ENCODE peak calls at places on chromosomes 11 and 22, in six cellular contexts. One of them, this sample, is unnamed.

GRCh38 chr22:20749453-20749852 is 24.5 kb upstream of the SERPIND1 start:
- DNase-seq in testis: no peak
- DNase-seq in ovary: no peak
- DNase-seq in psoas muscle: no peak
- DNase-seq in sigmoid colon: no peak
- DNase-seq in vagina: no peak
- DNase-seq in this sample: no peak

GRCh38 chr11:2919188-2919587 is 10.0 kb downstream of the PHLDA2 start:
- DNase-seq in ovary: no peak
- DNase-seq in sigmoid colon: no peak
- DNase-seq in testis: no peak
- DNase-seq in vagina: no peak
- DNase-seq in psoas muscle: no peak
- DNase-seq in this sample: no peak

GRCh38 chr11:35875063-35875462 is 68.8 kb upstream of the LDLRAD3 start:
- DNase-seq in testis: no peak
- DNase-seq in vagina: peak; percentile 3
- DNase-seq in sigmoid colon: no peak
- DNase-seq in psoas muscle: no peak
- DNase-seq in ovary: no peak
- DNase-seq in this sample: no peak

GRCh38 chr11:70867661-70868060 is 384.7 kb downstream of the SHANK2 start:
- DNase-seq in ovary: no peak
- DNase-seq in psoas muscle: no peak
- DNase-seq in testis: no peak
- DNase-seq in sigmoid colon: no peak
- DNase-seq in vagina: no peak
- DNase-seq in this sample: no peak

GRCh38 chr11:128189823-128190222 is 397.5 kb downstream of the ETS1 start:
- DNase-seq in psoas muscle: no peak
- DNase-seq in vagina: no peak
- DNase-seq in testis: no peak
- DNase-seq in ovary: no peak
- DNase-seq in sigmoid colon: no peak
- DNase-seq in this sample: no peak

GRCh38 chr11:19633276-19633675 is 79.4 kb upstream of the NAV2 start:
- DNase-seq in sigmoid colon: peak; percentile 94
- DNase-seq in testis: peak; percentile 20
- DNase-seq in psoas muscle: peak; percentile 79
- DNase-seq in vagina: peak; percentile 96
- DNase-seq in ovary: peak; percentile 41
- DNase-seq in this sample: peak; percentile 62

GRCh38 chr22:42688241-42688913 is 32.3 kb downstream of the A4GALT start:
- DNase-seq in testis: peak; percentile 89
- DNase-seq in sigmoid colon: peak; percentile 98
- DNase-seq in psoas muscle: peak; percentile 92
- DNase-seq in ovary: peak; percentile 91
- DNase-seq in vagina: peak; percentile 99
- DNase-seq in this sample: peak; percentile 98

GRCh38 chr11:1484716-1485503 is 1.7 kb downstream of the MOB2 start:
- DNase-seq in vagina: no peak
- DNase-seq in sigmoid colon: peak; percentile 78
- DNase-seq in psoas muscle: peak; percentile 16
- DNase-seq in testis: no peak
- DNase-seq in ovary: peak; percentile 47
- DNase-seq in this sample: no peak

GRCh38 chr22:43240614-43241013 is 53.7 kb upstream of the TTLL12 start:
- DNase-seq in psoas muscle: no peak
- DNase-seq in sigmoid colon: no peak
- DNase-seq in ovary: no peak
- DNase-seq in vagina: no peak
- DNase-seq in testis: no peak
- DNase-seq in this sample: no peak

GRCh38 chr11:72635931-72636330 is 38.3 kb downstream of the PDE2A start:
- DNase-seq in testis: no peak
- DNase-seq in sigmoid colon: no peak
- DNase-seq in psoas muscle: no peak
- DNase-seq in ovary: no peak
- DNase-seq in vagina: no peak
- DNase-seq in this sample: no peak

GRCh38 chr11:762421-763072 is 14.7 kb downstream of the GATD1 start:
- DNase-seq in sigmoid colon: no peak
- DNase-seq in ovary: no peak
- DNase-seq in psoas muscle: no peak
- DNase-seq in testis: no peak
- DNase-seq in vagina: no peak
- DNase-seq in this sample: no peak

GRCh38 chr11:72755794-72756285 is 3.6 kb upstream of the ARAP1 start:
- DNase-seq in psoas muscle: no peak
- DNase-seq in vagina: no peak
- DNase-seq in sigmoid colon: no peak
- DNase-seq in ovary: no peak
- DNase-seq in testis: no peak
- DNase-seq in this sample: no peak

GRCh38 chr11:8096575-8096974 is 15.6 kb downstream of the TUB start:
- DNase-seq in sigmoid colon: peak; percentile 24
- DNase-seq in psoas muscle: no peak
- DNase-seq in ovary: no peak
- DNase-seq in testis: peak; percentile 8
- DNase-seq in vagina: peak; percentile 77
- DNase-seq in this sample: no peak

GRCh38 chr22:32206774-32207758 is 2.2 kb upstream of the RFPL2 start:
- DNase-seq in ovary: no peak
- DNase-seq in psoas muscle: no peak
- DNase-seq in sigmoid colon: no peak
- DNase-seq in testis: no peak
- DNase-seq in vagina: no peak
- DNase-seq in this sample: no peak

GRCh38 chr11:36441610-36442208 is 68.4 kb downstream of the TRAF6 start:
- DNase-seq in ovary: no peak
- DNase-seq in sigmoid colon: no peak
- DNase-seq in vagina: no peak
- DNase-seq in testis: no peak
- DNase-seq in psoas muscle: no peak
- DNase-seq in this sample: no peak

GRCh38 chr22:46614070-46614931 is 5.9 kb upstream of the GRAMD4 start:
- DNase-seq in vagina: no peak
- DNase-seq in ovary: no peak
- DNase-seq in sigmoid colon: no peak
- DNase-seq in psoas muscle: no peak
- DNase-seq in testis: no peak
- DNase-seq in this sample: no peak

GRCh38 chr11:105000797-105001196 is 22.2 kb downstream of the CASP5 start:
- DNase-seq in testis: peak; percentile 73
- DNase-seq in psoas muscle: no peak
- DNase-seq in vagina: no peak
- DNase-seq in sigmoid colon: no peak
- DNase-seq in ovary: no peak
- DNase-seq in this sample: no peak

GRCh38 chr11:42631223-42631843 is 680.5 kb upstream of the API5 start:
- DNase-seq in psoas muscle: no peak
- DNase-seq in testis: peak; percentile 37
- DNase-seq in vagina: no peak
- DNase-seq in ovary: no peak
- DNase-seq in sigmoid colon: no peak
- DNase-seq in this sample: no peak

GRCh38 chr11:118341749-118342489 is 586 bp downstream of the CD3D start:
- DNase-seq in psoas muscle: no peak
- DNase-seq in ovary: no peak
- DNase-seq in testis: no peak
- DNase-seq in vagina: no peak
- DNase-seq in sigmoid colon: no peak
- DNase-seq in this sample: no peak
- H3K36me3 ChIP-seq in psoas muscle: no peaks in the 10 kb centered on the region
- H3K36me3 ChIP-seq in ovary: no peaks in the 10 kb centered on the region
- H3K36me3 ChIP-seq in testis: no peaks in the 10 kb centered on the region
- H3K36me3 ChIP-seq in vagina: no peaks in the 10 kb centered on the region
- H3K36me3 ChIP-seq in sigmoid colon: no peaks in the 10 kb centered on the region
- H3K36me3 ChIP-seq in this sample: no peaks in the 10 kb centered on the region

DNA sequence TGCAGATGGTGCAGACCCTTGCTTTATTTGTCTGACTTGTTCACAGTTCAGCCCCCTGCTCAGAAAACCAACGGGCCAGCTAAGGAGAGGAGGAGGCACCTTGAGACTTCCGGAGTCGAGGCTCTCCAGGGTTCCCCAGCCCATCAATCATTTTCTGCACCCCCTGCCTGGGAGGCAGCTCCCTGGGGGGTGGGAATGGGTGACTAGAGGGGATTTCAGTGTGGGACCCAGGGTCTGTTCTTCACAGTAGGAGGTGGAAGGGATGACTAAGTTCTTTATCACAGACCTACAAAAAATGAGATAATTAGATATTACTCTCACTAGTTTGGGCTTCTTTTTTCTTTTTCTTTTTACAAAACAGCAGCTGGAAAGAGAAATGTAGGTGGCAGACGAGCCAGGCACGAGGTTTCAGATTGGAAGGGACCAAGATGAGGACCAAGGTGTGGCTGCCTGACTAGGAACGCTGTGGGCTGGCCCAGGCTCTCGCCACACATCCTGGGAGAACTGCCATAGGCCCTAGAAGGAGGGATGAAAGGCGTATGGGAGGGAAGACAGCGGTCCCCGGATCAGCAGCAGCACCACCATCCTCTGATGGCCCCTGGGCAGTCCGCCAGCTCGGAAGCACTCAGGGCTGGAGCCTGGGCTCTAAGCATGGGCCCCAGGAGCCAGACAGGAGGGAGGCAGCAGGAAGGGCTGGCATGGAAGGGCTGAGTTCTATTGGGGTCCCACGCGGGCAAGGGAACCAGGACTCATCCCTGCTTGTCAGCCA is 14.2 kb downstream of the TXN2 start:
- DNase-seq in sigmoid colon: peak; percentile 89
- DNase-seq in testis: no peak
- DNase-seq in vagina: no peak
- DNase-seq in psoas muscle: peak; percentile 48
- DNase-seq in ovary: peak; percentile 56
- DNase-seq in this sample: no peak
- H3K4me1 ChIP-seq in sigmoid colon: peaks cover 65% of the 10 kb centered on the region
- H3K4me1 ChIP-seq in testis: peaks cover 18% of the 10 kb centered on the region
- H3K4me1 ChIP-seq in vagina: peaks cover 70% of the 10 kb centered on the region
- H3K4me1 ChIP-seq in psoas muscle: peaks cover 80% of the 10 kb centered on the region
- H3K4me1 ChIP-seq in ovary: peaks cover 10% of the 10 kb centered on the region
- H3K4me1 ChIP-seq in this sample: peaks cover 73% of the 10 kb centered on the region

GRCh38 chr11:46418751-46419150 is 27.2 kb upstream of the CHRM4 start:
- DNase-seq in sigmoid colon: no peak
- DNase-seq in psoas muscle: no peak
- DNase-seq in vagina: no peak
- DNase-seq in ovary: no peak
- DNase-seq in testis: no peak
- DNase-seq in this sample: no peak
- H3K36me3 ChIP-seq in sigmoid colon: peaks cover 11% of the 10 kb centered on the region
- H3K36me3 ChIP-seq in psoas muscle: no peaks in the 10 kb centered on the region
- H3K36me3 ChIP-seq in vagina: peaks cover 35% of the 10 kb centered on the region
- H3K36me3 ChIP-seq in ovary: no peaks in the 10 kb centered on the region
- H3K36me3 ChIP-seq in testis: no peaks in the 10 kb centered on the region
- H3K36me3 ChIP-seq in this sample: no peaks in the 10 kb centered on the region

DNA sequence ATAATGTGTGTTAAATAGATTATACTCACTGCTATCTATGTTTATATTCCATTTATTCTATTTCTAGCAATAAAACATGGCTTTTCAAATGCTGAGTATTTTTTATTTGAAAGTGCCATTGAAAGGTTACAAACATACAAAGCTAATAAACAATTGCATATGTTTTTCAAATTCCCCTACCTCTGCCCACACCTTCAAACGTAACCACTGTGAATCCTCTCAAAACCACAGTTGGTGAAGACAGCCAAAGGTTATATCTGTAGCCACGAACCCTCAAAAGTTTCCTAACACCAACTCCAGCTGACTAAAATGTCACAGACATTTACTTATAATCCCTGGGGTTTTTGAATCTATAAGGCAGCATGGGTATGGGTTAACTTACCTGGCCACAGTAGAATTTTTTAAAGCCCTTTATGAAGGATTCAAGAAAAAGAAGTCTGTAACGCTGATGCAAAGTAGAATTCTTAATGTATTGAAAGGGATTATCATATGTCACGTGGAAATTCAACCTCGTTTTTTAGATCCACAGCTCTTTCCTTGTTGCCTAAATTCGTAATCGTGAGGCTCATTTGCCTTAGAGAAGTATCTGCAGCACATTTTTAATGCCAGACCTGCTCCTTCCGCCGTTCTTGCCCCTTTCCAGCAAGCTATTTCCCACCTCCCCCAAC is 122.5 kb upstream of the ZC3H12C start:
- DNase-seq in sigmoid colon: no peak
- DNase-seq in psoas muscle: no peak
- DNase-seq in testis: no peak
- DNase-seq in vagina: no peak
- DNase-seq in ovary: no peak
- DNase-seq in this sample: no peak
- H3K4me1 ChIP-seq in sigmoid colon: no peaks in the 10 kb centered on the region
- H3K4me1 ChIP-seq in psoas muscle: peaks cover 25% of the 10 kb centered on the region
- H3K4me1 ChIP-seq in testis: peaks cover 11% of the 10 kb centered on the region
- H3K4me1 ChIP-seq in vagina: peaks cover 9% of the 10 kb centered on the region
- H3K4me1 ChIP-seq in ovary: peaks cover 3% of the 10 kb centered on the region
- H3K4me1 ChIP-seq in this sample: peaks cover 14% of the 10 kb centered on the region

DNA sequence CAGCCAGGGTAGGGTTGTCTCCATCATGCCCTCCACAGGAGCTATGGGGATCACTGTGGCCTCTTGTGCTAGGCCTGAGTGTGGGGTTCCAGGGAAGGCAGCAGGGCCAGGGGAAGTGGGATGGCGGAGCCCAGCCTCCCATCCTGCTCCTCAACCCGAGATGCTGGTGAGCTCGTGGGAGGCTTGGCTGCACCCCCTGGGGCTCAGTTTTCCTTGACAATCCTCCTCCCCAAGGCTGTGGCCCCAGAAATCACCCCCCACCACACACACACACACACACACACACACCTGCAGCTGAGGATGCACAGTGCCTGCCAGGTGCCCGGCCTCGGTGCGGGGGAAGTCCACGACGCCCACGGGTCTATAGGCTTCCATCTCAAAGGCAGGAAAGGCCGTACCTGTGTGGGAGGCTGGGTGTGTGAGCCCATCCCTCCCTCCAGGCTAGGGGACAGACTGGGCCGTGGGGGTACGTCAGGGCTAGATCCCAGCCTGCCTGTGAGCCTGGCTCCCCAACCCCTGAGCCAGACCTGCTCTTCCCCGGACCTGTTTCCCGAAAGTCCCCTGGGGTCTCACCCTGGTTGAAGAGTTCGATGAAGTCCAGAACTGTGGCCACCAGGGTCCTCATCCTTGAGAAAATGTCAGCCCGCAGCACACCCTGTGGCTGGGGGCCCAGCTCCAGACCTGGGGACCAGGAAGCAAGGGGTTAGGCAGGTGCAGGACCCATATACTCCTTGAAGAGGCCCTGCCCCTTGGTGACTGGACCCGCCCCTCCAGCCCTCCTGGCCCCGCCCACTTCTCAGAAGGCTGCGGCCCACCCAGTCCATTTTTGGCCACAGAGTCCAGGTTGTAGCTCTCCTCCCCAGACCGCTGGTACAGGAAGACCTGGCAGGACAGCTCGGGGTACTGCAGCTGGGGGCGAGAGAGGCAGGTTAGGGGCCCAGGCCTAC is 5.2 kb upstream of the TBX10 start:
- DNase-seq in testis: no peak
- DNase-seq in ovary: peak; percentile 30
- DNase-seq in vagina: no peak
- DNase-seq in sigmoid colon: peak; percentile 2
- DNase-seq in psoas muscle: no peak
- DNase-seq in this sample: no peak
- H3K36me3 ChIP-seq in testis: no peaks in the 10 kb centered on the region
- H3K36me3 ChIP-seq in ovary: no peaks in the 10 kb centered on the region
- H3K36me3 ChIP-seq in vagina: no peaks in the 10 kb centered on the region
- H3K36me3 ChIP-seq in sigmoid colon: no peaks in the 10 kb centered on the region
- H3K36me3 ChIP-seq in psoas muscle: no peaks in the 10 kb centered on the region
- H3K36me3 ChIP-seq in this sample: no peaks in the 10 kb centered on the region

GRCh38 chr11:12123177-12123576 is 12.8 kb downstream of the MICAL2 start:
- DNase-seq in psoas muscle: no peak
- DNase-seq in sigmoid colon: no peak
- DNase-seq in testis: no peak
- DNase-seq in vagina: no peak
- DNase-seq in ovary: no peak
- DNase-seq in this sample: no peak
- H3K4me1 ChIP-seq in psoas muscle: peaks cover 13% of the 10 kb centered on the region
- H3K4me1 ChIP-seq in sigmoid colon: peaks cover 79% of the 10 kb centered on the region
- H3K4me1 ChIP-seq in testis: peaks cover 65% of the 10 kb centered on the region
- H3K4me1 ChIP-seq in vagina: peaks cover 16% of the 10 kb centered on the region
- H3K4me1 ChIP-seq in ovary: peaks cover 12% of the 10 kb centered on the region
- H3K4me1 ChIP-seq in this sample: peaks cover 22% of the 10 kb centered on the region